ENCODE peak calls at places on chromosomes 7 and 10, in four cellular contexts. W is SK-N-SH, A is pons, V is RWPE1. O is an unnamed sample.

GRCh38 chr10:110893559-110894179 is 21.9 kb downstream of the PDCD4 start:
- DNase-seq in W (peak; percentile 41), A (peak; percentile 80), V (peak; percentile 44), O (peak; percentile 40)

GRCh38 chr7:139727151-139727705 is 50.6 kb downstream of the HIPK2 start:
- DNase-seq in W (no peak), A (no peak), V (peak; percentile 37), O (no peak)

GRCh38 chr10:124636271-124636993 is 107.7 kb downstream of the FAM53B start:
- DNase-seq in W (no peak), A (no peak), V (no peak), O (no peak)

GRCh38 chr7:140084972-140085371 is 22.2 kb upstream of the PARP12 start:
- DNase-seq in W (no peak), A (no peak), V (no peak), O (no peak)

GRCh38 chr10:120221873-120222485 is 235.0 kb upstream of the PLPP4 start:
- DNase-seq in W (peak; percentile 46), A (no peak), V (peak; percentile 15), O (peak; percentile 50)

GRCh38 chr7:2968176-2968575 is 75.5 kb downstream of the CARD11 start:
- DNase-seq in W (no peak), A (no peak), V (no peak), O (no peak)

GRCh38 chr10:83373659-83374058 is 765.6 kb upstream of the GHITM start:
- DNase-seq in W (peak; percentile 20), A (peak; percentile 34), V (no peak), O (peak; percentile 6)

GRCh38 chr10:63720689-63721088 is 199.5 kb downstream of the REEP3 start:
- DNase-seq in W (no peak), A (no peak), V (no peak), O (no peak)

GRCh38 chr7:39153647-39154046 is 175.9 kb downstream of the POU6F2 start:
- DNase-seq in W (peak; percentile 17), A (no peak), V (no peak), O (no peak)

GRCh38 chr7:46942574-46942973 is 639.3 kb downstream of the TNS3 start:
- DNase-seq in W (no peak), A (no peak), V (no peak), O (no peak)

GRCh38 chr7:118153551-118154177 is 30.3 kb upstream of the LSM8 start:
- DNase-seq in W (peak; percentile 14), A (peak; percentile 48), V (peak; percentile 34), O (peak; percentile 1)

GRCh38 chr10:68553138-68553537 is 7.0 kb upstream of the TET1 start:
- DNase-seq in W (no peak), A (no peak), V (no peak), O (no peak)

GRCh38 chr10:35726850-35727249 is 84.8 kb upstream of the FZD8 start:
- DNase-seq in W (no peak), A (no peak), V (no peak), O (no peak)

GRCh38 chr7:96657347-96658010 is 52.2 kb downstream of the SEM1 start:
- DNase-seq in W (no peak), A (no peak), V (no peak), O (peak; percentile 16)

GRCh38 chr7:124276005-124276606 is 243.2 kb upstream of the TMEM229A start:
- DNase-seq in W (peak; percentile 27), A (no peak), V (peak; percentile 10), O (peak; percentile 18)

GRCh38 chr10:103542764-103543616 is 49.5 kb downstream of the NEURL1 start:
- DNase-seq in W (peak; percentile 82), A (peak; percentile 37), V (no peak), O (peak; percentile 41)

GRCh38 chr10:104937528-104937927 is 296.4 kb downstream of the SORCS3 start:
- DNase-seq in W (no peak), A (no peak), V (peak; percentile 74), O (peak; percentile 93)

GRCh38 chr10:28684986-28685580 is 7.8 kb downstream of the BAMBI start:
- DNase-seq in W (no peak), A (no peak), V (no peak), O (no peak)

GRCh38 chr10:87818505-87819273 is 663 bp upstream of the ATAD1 start:
- DNase-seq in W (peak; percentile 51), A (peak; percentile 31), V (no peak), O (peak; percentile 43)

GRCh38 chr7:28500143-28500542 is 87.8 kb downstream of the CREB5 start:
- DNase-seq in W (no peak), A (no peak), V (no peak), O (no peak)

GRCh38 chr10:78584266-78584665 is 484.5 kb upstream of the ZMIZ1 start:
- DNase-seq in W (no peak), A (no peak), V (no peak), O (no peak)

GRCh38 chr7:77157446-77157845 is 35.0 kb downstream of the CCDC146 start:
- DNase-seq in W (no peak), A (peak; percentile 21), V (no peak), O (no peak)

GRCh38 chr10:100978121-100978895 is 9.0 kb downstream of the MRPL43 start:
- DNase-seq in W (no peak), A (no peak), V (no peak), O (no peak)

GRCh38 chr7:65463184-65463583 is 89.5 kb downstream of the ZNF92 start:
- DNase-seq in W (no peak), A (no peak), V (no peak), O (no peak)

GRCh38 chr10:4829954-4830353 is 3.9 kb downstream of the AKR1E2 start:
- DNase-seq in W (no peak), A (no peak), V (no peak), O (no peak)

GRCh38 chr7:82080254-82080924 is 310.5 kb upstream of the HGF start:
- DNase-seq in W (peak; percentile 27), A (no peak), V (no peak), O (no peak)

GRCh38 chr10:51860257-51860656 is 160.9 kb upstream of the CSTF2T start:
- DNase-seq in W (no peak), A (peak; percentile 77), V (no peak), O (no peak)

GRCh38 chr7:71638108-71638507 is 506.2 kb downstream of the GALNT17 start:
- DNase-seq in W (no peak), A (no peak), V (no peak), O (no peak)

O was measured in Caki2.